ENCODE peak calls at places on chromosomes 11 and 22, in seven cellular contexts. Z is A549; S is IMR-90; I is AG10803; P is CD4-positive, CD25-positive, alpha-beta regulatory T cell; Q is CD8-positive, alpha-beta T cell; X is transverse colon. N is an unnamed sample.

GRCh38 chr22:36753916-36754315 is 22.0 kb downstream of the IFT27 start:
- DNase-seq in P (no peak), X (no peak), S (no peak), I (no peak), Z (no peak), Q (no peak), N (no peak)

GRCh38 chr11:65058012-65058411 is 341 bp downstream of the NAALADL1 start:
- DNase-seq in P (no peak), S (no peak), X (no peak), I (no peak), Q (no peak), Z (no peak), N (no peak)

GRCh38 chr11:15912825-15913224 is 443.5 kb downstream of the SOX6 start:
- DNase-seq in Z (no peak), S (no peak), I (no peak), P (no peak), Q (no peak), X (no peak), N (no peak)

GRCh38 chr11:110973401-110973980 is 261.3 kb upstream of the ARHGAP20 start:
- DNase-seq in S (no peak), X (no peak), Q (no peak), P (no peak), I (no peak), Z (no peak), N (no peak)

GRCh38 chr22:49751318-49751967 is 76.2 kb downstream of the BRD1 start:
- DNase-seq in S (no peak), X (no peak), Z (no peak), Q (no peak), P (no peak), I (no peak), N (no peak)

GRCh38 chr11:77879218-77879617 is 58.3 kb downstream of the AAMDC start:
- DNase-seq in Q (no peak), I (peak; percentile 66), Z (no peak), X (no peak), S (peak; percentile 50), P (peak; percentile 8), N (peak; percentile 58)

GRCh38 chr22:31919730-31920129 is 24.6 kb upstream of the YWHAH start:
- DNase-seq in I (no peak), P (no peak), Q (no peak), S (no peak), Z (no peak), X (no peak), N (no peak)

GRCh38 chr11:33934450-33934849 is 42.6 kb upstream of the LMO2 start:
- DNase-seq in S (no peak), Z (no peak), I (no peak), X (no peak), P (no peak), Q (no peak), N (no peak)

GRCh38 chr11:44572884-44573283 is 7.4 kb downstream of the CD82 start:
- DNase-seq in I (no peak), P (no peak), Z (no peak), Q (no peak), S (no peak), X (no peak), N (no peak)

GRCh38 chr11:120883404-120884135 is 140.3 kb upstream of the TBCEL start:
- DNase-seq in P (no peak), I (peak; percentile 59), Q (no peak), X (no peak), Z (no peak), S (peak; percentile 54), N (no peak)

DNA sequence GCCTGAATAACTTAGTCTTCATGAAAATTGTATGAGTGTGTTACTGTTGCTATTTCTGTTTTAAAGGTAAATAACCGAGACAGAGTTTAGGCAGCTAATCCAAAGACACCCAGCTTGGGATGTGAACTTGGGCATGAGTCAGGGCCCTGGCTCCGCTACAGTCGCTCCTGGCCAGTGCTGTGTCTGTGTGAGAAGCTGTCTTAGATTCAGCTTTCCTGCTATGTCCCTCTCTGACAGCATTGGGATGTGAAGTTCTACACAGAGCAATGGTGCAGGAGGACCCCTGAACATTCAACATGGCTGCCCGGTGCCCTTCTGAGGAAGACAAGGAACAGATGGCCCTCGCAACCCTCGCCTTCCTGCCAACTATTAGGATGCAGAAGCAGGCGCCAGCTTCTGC is 49.4 kb downstream of the GALNT18 start:
- DNase-seq in S (peak; percentile 59), I (no peak), X (no peak), P (no peak), Z (no peak), Q (no peak), N (no peak)
- H3K4me3 ChIP-seq in S (no peak overlapping the region), I (no peak overlapping the region), X (no peak overlapping the region), P (no peak overlapping the region), Z (no peak overlapping the region), Q (no peak overlapping the region), N (no peak overlapping the region)

DNA sequence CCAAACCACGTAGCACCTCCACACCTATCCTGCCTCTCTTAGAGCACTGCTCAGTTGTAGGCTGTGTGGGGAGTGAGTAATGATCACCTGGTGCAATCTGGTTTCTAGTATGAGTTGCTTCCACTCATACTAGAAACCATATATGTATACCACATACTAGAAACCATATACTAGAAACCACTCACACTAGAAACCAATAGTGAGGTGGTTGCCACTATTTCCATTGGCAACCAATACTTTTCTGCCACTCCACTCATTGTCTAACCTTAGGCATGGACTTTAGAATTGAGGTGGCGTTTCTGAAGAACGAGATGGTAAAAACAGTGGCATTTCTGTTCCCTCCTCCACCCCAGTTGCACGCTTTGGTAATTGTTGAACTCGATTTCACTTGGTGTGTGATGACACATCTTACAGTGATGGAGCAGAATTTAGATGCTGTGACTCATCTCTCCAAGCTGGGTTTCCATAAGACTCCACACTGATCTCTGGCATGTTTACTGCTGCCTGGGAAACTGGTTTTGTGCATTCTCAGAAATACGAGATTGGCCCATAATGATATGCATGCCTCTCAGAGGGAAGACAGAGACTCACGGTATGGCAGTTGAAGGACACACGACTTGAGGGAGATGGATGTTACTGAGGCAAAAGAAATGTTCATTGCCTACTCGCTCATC is 82.9 kb downstream of the KIRREL3 start:
- DNase-seq in I (peak; percentile 100), P (no peak), X (no peak), Z (peak; percentile 89), Q (no peak), S (peak; percentile 99), N (no peak)
- H3K4me3 ChIP-seq in I (peak overlapping the region; percentile 11), P (no peak overlapping the region), X (no peak overlapping the region), Z (peak overlapping the region; percentile 7), Q (no peak overlapping the region), S (peak overlapping the region; percentile 5), N (no peak overlapping the region)

GRCh38 chr11:18379201-18379600 is 15.2 kb upstream of the LDHA start:
- DNase-seq in X (no peak), P (no peak), S (no peak), I (no peak), Q (no peak), Z (no peak), N (no peak)

GRCh38 chr11:18384157-18384641 is 10.2 kb upstream of the LDHA start:
- DNase-seq in X (peak; percentile 85), S (peak; percentile 79), Q (peak; percentile 2), Z (peak; percentile 94), P (no peak), I (peak; percentile 98), N (no peak)

GRCh38 chr11:18383388-18384156 is 10.8 kb upstream of the LDHA start:
- DNase-seq in X (peak; percentile 83), Z (peak; percentile 98), Q (peak; percentile 45), S (peak; percentile 96), I (peak; percentile 99), P (peak; percentile 50), N (peak; percentile 98)
- H3K4me3 ChIP-seq in X (no peak overlapping the region), Z (peak overlapping the region; percentile 27), Q (peak overlapping the region; percentile 29), S (no peak overlapping the region), I (peak overlapping the region; percentile 35), P (peak overlapping the region; percentile 74), N (peak overlapping the region; percentile 46)

DNA sequence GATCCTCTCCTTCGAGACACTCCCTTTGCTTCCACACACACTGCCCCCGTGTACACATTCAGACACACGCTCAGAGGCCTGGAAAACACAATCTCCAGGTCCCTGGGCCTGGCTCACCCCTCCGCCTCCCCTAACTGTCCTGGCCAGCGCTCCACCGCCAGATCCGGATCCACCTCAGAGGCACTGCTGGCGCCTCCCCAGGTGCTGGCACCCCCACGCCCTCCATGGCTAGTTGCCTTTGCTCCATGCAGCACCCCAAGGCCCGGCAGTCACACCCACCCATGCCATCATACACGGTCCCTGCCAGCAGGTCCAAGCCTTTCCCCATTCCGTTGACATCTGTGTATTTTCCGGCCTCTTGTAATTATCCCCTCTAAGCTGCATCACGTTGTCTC is 11.1 kb downstream of the SPTBN2 start:
- DNase-seq in S (no peak), Q (no peak), P (no peak), X (no peak), Z (no peak), I (no peak), N (no peak)
- H3K4me3 ChIP-seq in S (no peak overlapping the region), Q (no peak overlapping the region), P (no peak overlapping the region), X (no peak overlapping the region), Z (no peak overlapping the region), I (no peak overlapping the region), N (no peak overlapping the region)

GRCh38 chr11:81869337-81870065 is 864.2 kb downstream of the FAM181B start:
- DNase-seq in I (no peak), S (no peak), X (peak; percentile 59), Z (no peak), P (peak; percentile 91), Q (peak; percentile 62), N (peak; percentile 95)

GRCh38 chr11:81874627-81875026 is 859.0 kb downstream of the FAM181B start:
- DNase-seq in S (no peak), Q (no peak), Z (no peak), P (peak; percentile 21), I (no peak), X (no peak), N (peak; percentile 40)

GRCh38 chr11:81870815-81871214 is 862.8 kb downstream of the FAM181B start:
- DNase-seq in I (no peak), Z (no peak), S (no peak), X (no peak), P (no peak), Q (no peak), N (no peak)

DNA sequence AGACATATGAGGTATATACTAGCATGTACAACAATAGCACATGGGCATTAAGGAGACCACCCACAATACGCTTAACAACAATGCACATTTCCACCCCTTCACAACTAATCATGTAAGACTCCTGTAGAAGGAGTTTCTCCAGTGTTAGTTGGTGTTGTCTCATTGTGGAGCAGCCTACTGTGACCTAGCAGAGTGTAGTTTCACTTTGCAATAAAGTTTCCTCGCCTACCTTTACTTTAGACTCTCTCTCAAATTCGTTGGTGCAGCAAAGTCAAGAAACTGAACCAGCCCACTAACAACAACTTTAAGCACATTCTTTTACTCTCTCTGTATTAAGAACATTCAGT is 863.6 kb downstream of the FAM181B start:
- DNase-seq in I (no peak), X (no peak), Q (no peak), Z (no peak), P (no peak), S (no peak), N (no peak)
- H3K4me3 ChIP-seq in I (no peak overlapping the region), X (no peak overlapping the region), Q (peak overlapping the region; percentile 30), Z (no peak overlapping the region), P (peak overlapping the region; percentile 76), S (no peak overlapping the region), N (no peak overlapping the region)

GRCh38 chr11:118635237-118635591 is 27.8 kb downstream of the PHLDB1 start:
- DNase-seq in P (no peak), Z (no peak), Q (no peak), S (no peak), I (no peak), X (no peak), N (no peak)
- H3K4me3 ChIP-seq in P (no peak overlapping the region), Z (no peak overlapping the region), Q (no peak overlapping the region), S (no peak overlapping the region), I (no peak overlapping the region), X (no peak overlapping the region), N (no peak overlapping the region)

DNA sequence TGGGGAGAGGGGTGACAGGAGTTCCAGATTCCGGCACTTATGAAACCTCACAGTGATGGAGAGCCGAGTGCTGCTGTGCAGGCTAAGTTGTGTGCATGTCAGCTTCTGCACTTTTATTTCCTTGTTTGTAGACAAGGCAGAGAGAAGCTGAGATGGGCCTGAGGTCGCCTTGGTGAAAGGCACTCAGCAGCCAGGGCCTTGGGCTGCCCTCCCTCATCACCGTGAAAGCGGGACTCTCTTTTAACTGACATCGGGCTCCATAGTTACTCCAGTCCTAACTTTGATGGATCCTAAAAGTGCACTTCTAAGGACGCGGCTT is 7.6 kb downstream of the CD81 start:
- DNase-seq in I (no peak), Z (no peak), X (no peak), S (no peak), P (no peak), Q (no peak), N (no peak)
- H3K4me3 ChIP-seq in I (no peak overlapping the region), Z (no peak overlapping the region), X (no peak overlapping the region), S (no peak overlapping the region), P (no peak overlapping the region), Q (no peak overlapping the region), N (peak overlapping the region; percentile 36)

N was measured in Jurkat, Clone E6-1.